ENCODE peak calls at places on chromosomes 6 and 20, in five cellular contexts. Z is K562, V is HepG2, W is H1, P is A549. O is an unnamed sample.

GRCh38 chr6:158869010-158869603 is 49.9 kb upstream of the EZR start:
- DNase-seq in Z (peak; percentile 54), V (no peak), W (no peak), P (peak; percentile 92), O (no peak)

GRCh38 chr20:63129991-63130653 is 85.8 kb downstream of the YTHDF1 start:
- DNase-seq in Z (no peak), V (no peak), W (no peak), P (no peak), O (no peak)

GRCh38 chr6:164013480-164014208 is 599.1 kb downstream of the QKI start:
- DNase-seq in Z (no peak), V (no peak), W (no peak), P (no peak), O (no peak)

GRCh38 chr6:137740347-137740746 is 126.7 kb upstream of the TNFAIP3 start:
- DNase-seq in Z (no peak), V (no peak), W (no peak), P (no peak), O (no peak)

GRCh38 chr6:152462716-152463115 is 174.4 kb downstream of the SYNE1 start:
- DNase-seq in Z (no peak), V (no peak), W (no peak), P (no peak), O (peak; percentile 37)

GRCh38 chr20:32285621-32286334 is 8.3 kb downstream of the KIF3B start:
- DNase-seq in Z (peak; percentile 73), V (no peak), W (no peak), P (peak; percentile 25), O (peak; percentile 10)

GRCh38 chr20:42041000-42041565 is 422.9 kb upstream of the CHD6 start:
- DNase-seq in Z (peak; percentile 11), V (no peak), W (no peak), P (no peak), O (no peak)

GRCh38 chr6:3786131-3786530 is 34.6 kb upstream of the PXDC1 start:
- DNase-seq in Z (no peak), V (no peak), W (no peak), P (no peak), O (no peak)

GRCh38 chr6:55108469-55109130 is 65.7 kb upstream of the HCRTR2 start:
- DNase-seq in Z (no peak), V (no peak), W (peak; percentile 13), P (no peak), O (no peak)

GRCh38 chr6:85920782-85921181 is 278.1 kb upstream of the SYNCRIP start:
- DNase-seq in Z (no peak), V (no peak), W (no peak), P (no peak), O (no peak)

GRCh38 chr6:81820979-81821378 is 68.5 kb upstream of the TENT5A start:
- DNase-seq in Z (no peak), V (no peak), W (no peak), P (no peak), O (no peak)

GRCh38 chr6:978937-979685 is 286.2 kb upstream of the EXOC2 start:
- DNase-seq in Z (no peak), V (peak; percentile 27), W (no peak), P (no peak), O (peak; percentile 2)

GRCh38 chr6:21870071-21870729 is 276.6 kb downstream of the SOX4 start:
- DNase-seq in Z (no peak), V (no peak), W (no peak), P (no peak), O (no peak)

GRCh38 chr6:44233560-44234100 is 10.2 kb downstream of the SLC29A1 start:
- DNase-seq in Z (no peak), V (no peak), W (no peak), P (no peak), O (no peak)

GRCh38 chr6:88704980-88705379 is 258.4 kb downstream of the RNGTT start:
- DNase-seq in Z (peak; percentile 17), V (no peak), W (no peak), P (no peak), O (peak; percentile 23)

GRCh38 chr6:37259191-37259590 is 1.2 kb upstream of the TMEM217 start:
- DNase-seq in Z (no peak), V (no peak), W (no peak), P (no peak), O (peak; percentile 50)

GRCh38 chr6:138226701-138227315 is 8.5 kb upstream of the PBOV1 start:
- DNase-seq in Z (no peak), V (no peak), W (no peak), P (no peak), O (no peak)

GRCh38 chr6:72787521-72788031 is 165.7 kb downstream of the KCNQ5 start:
- DNase-seq in Z (no peak), V (no peak), W (no peak), P (peak; percentile 47), O (peak; percentile 78)

GRCh38 chr6:157638779-157639178 is 184.3 kb upstream of the SNX9 start:
- DNase-seq in Z (no peak), V (no peak), W (no peak), P (no peak), O (no peak)

GRCh38 chr6:22036267-22036666 is 260.6 kb downstream of the PRL start:
- DNase-seq in Z (no peak), V (peak; percentile 49), W (peak; percentile 34), P (peak; percentile 82), O (peak; percentile 35)

GRCh38 chr20:10987651-10988383 is 314.0 kb upstream of the JAG1 start:
- DNase-seq in Z (no peak), V (no peak), W (no peak), P (no peak), O (peak; percentile 41)

GRCh38 chr20:9912858-9913434 is 74.1 kb upstream of the PAK5 start:
- DNase-seq in Z (peak; percentile 17), V (peak; percentile 59), W (no peak), P (peak; percentile 57), O (peak; percentile 42)

GRCh38 chr6:55046869-55047422 is 127.4 kb upstream of the HCRTR2 start:
- DNase-seq in Z (no peak), V (no peak), W (peak; percentile 3), P (no peak), O (peak; percentile 23)

GRCh38 chr6:134589512-134589911 is 271.6 kb upstream of the SGK1 start:
- DNase-seq in Z (no peak), V (no peak), W (peak; percentile 15), P (peak; percentile 98), O (peak; percentile 100)

GRCh38 chr6:90676516-90676915 is 89.6 kb upstream of the MAP3K7 start:
- DNase-seq in Z (no peak), V (no peak), W (peak; percentile 74), P (no peak), O (no peak)

GRCh38 chr6:128520436-128521301 is at the start of gene PTPRK:
- DNase-seq in Z (peak; percentile 28), V (peak; percentile 90), W (peak; percentile 77), P (peak; percentile 87), O (peak; percentile 91)

GRCh38 chr20:50992733-50993457 is 30.0 kb downstream of the KCNG1 start:
- DNase-seq in Z (peak; percentile 95), V (peak; percentile 89), W (peak; percentile 66), P (peak; percentile 90), O (peak; percentile 69)

GRCh38 chr6:11324453-11325023 is 92.1 kb upstream of the NEDD9 start:
- DNase-seq in Z (no peak), V (no peak), W (no peak), P (no peak), O (peak; percentile 19)

GRCh38 chr6:104941694-104942177 is 15.2 kb upstream of the LIN28B start:
- DNase-seq in Z (no peak), V (no peak), W (no peak), P (no peak), O (no peak)

GRCh38 chr6:168440520-168441433 is at the start of gene SMOC2:
- DNase-seq in Z (no peak), V (no peak), W (no peak), P (no peak), O (no peak)

GRCh38 chr6:97160280-97160679 is 122.7 kb downstream of the MMS22L start:
- DNase-seq in Z (peak; percentile 9), V (no peak), W (no peak), P (peak; percentile 4), O (peak; percentile 4)

GRCh38 chr6:168968228-168968627 is 285.4 kb downstream of the THBS2 start:
- DNase-seq in Z (peak; percentile 17), V (peak; percentile 44), W (no peak), P (no peak), O (peak; percentile 53)

GRCh38 chr20:62310757-62311121 is 7.9 kb downstream of the ADRM1 start:
- DNase-seq in Z (no peak), V (no peak), W (no peak), P (no peak), O (no peak)

GRCh38 chr6:108627692-108628565 is 67.2 kb downstream of the FOXO3 start:
- DNase-seq in Z (no peak), V (no peak), W (no peak), P (no peak), O (peak; percentile 88)

DNA sequence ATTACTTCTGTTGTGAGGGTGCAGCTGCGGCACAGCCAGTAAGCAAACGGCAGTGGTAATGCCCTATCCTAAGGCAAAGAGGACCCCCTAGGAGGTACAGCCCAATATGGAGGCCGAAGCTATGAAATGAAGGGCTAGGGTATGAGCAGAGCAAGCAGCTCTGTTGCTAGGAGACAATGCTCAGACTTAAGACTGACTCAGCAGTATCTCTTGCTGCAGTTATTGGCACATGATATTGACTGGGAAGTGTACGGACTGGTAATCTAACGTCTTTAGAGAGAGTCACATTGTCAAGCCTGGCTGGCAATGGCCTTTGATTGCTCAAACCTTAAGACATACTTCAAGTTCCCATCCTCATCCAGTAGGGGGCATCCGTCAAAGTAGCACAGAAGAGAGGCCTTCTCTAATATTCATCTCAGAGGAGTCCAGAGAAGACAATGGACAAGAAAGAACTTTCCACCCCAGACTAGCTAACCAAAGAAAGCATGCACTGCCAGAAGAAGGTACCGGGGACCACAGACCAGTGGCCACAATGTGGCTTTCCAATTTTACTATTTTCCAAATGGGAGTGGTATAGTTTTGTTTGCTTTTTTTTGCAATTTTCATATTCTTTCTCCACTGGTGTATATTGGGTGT is 37.0 kb downstream of the LRFN2 start:
- DNase-seq in Z (peak; percentile 73), V (peak; percentile 54), W (no peak), P (peak; percentile 53), O (peak; percentile 59)
- TF ChIP-seq MAFK in Z (no peak), V (peak; percentile 72), W (no peak), P (peak; percentile 22), O (no peak)

GRCh38 chr6:100322886-100323285 is 141.8 kb downstream of the SIM1 start:
- DNase-seq in Z (no peak), V (no peak), W (no peak), P (no peak), O (no peak)
- TF ChIP-seq MAFK in Z (no peak), V (no peak), W (no peak), P (no peak), O (no peak)

GRCh38 chr20:41028359-41029149 is at the start of gene TOP1:
- DNase-seq in Z (peak; percentile 99), V (peak; percentile 100), W (peak; percentile 100), P (peak; percentile 100), O (peak; percentile 100)

GRCh38 chr20:41032243-41032642 is 3.6 kb downstream of the TOP1 start:
- DNase-seq in Z (no peak), V (no peak), W (no peak), P (no peak), O (peak; percentile 71)

GRCh38 chr20:41029150-41029872 is 689 bp downstream of the TOP1 start:
- DNase-seq in Z (peak; percentile 54), V (no peak), W (no peak), P (peak; percentile 19), O (no peak)

GRCh38 chr20:41031243-41031619 is 2.6 kb downstream of the TOP1 start:
- DNase-seq in Z (no peak), V (no peak), W (no peak), P (no peak), O (no peak)

GRCh38 chr20:41030536-41031242 is 2.1 kb downstream of the TOP1 start:
- DNase-seq in Z (no peak), V (peak; percentile 24), W (no peak), P (no peak), O (peak; percentile 80)
- TF ChIP-seq MAFK in Z (no peak), V (no peak), W (no peak), P (no peak), O (no peak)

GRCh38 chr6:139372326-139373153 is 1.9 kb downstream of the CITED2 start:
- DNase-seq in Z (no peak), V (no peak), W (no peak), P (no peak), O (peak; percentile 18)
- TF ChIP-seq MAFK in Z (no peak), V (no peak), W (no peak), P (no peak), O (no peak)